ENCODE peak calls at places on chromosomes 5 and 9, in eight cellular contexts. Z, O, V, W, F, C, P and U are unnamed samples.

GRCh38 chr5:10761842-10762165 is 770 bp upstream of the DAP start:
- DNase-seq in Z (no peak), O (no peak), V (no peak), W (no peak), F (no peak), C (peak), P (no peak), U (peak)

GRCh38 chr9:126001581-126002225 is 254.5 kb downstream of the PBX3 start:
- DNase-seq in Z (no peak), O (peak), V (no peak), W (peak), F (no peak), C (no peak), P (no peak), U (no peak)

GRCh38 chr9:128138001-128138400 is 10.5 kb upstream of the PTGES2 start:
- DNase-seq in Z (no peak), O (no peak), V (no peak), W (peak), F (no peak), C (no peak), P (no peak), U (no peak)

GRCh38 chr5:179871506-179871905 is 12.9 kb upstream of the MRNIP start:
- DNase-seq in Z (no peak), O (no peak), V (no peak), W (no peak), F (no peak), C (no peak), P (no peak), U (no peak)

GRCh38 chr5:146458894-146459293 is 11.8 kb downstream of the TCERG1 start:
- DNase-seq in Z (no peak), O (no peak), V (no peak), W (no peak), F (no peak), C (no peak), P (no peak), U (no peak)

GRCh38 chr9:105053209-105053652 is 125.3 kb upstream of the ABCA1 start:
- DNase-seq in Z (no peak), O (no peak), V (peak), W (no peak), F (peak), C (no peak), P (no peak), U (no peak)

GRCh38 chr5:133246376-133247144 is 194.7 kb downstream of the HSPA4 start:
- DNase-seq in Z (no peak), O (no peak), V (no peak), W (no peak), F (no peak), C (no peak), P (no peak), U (no peak)

GRCh38 chr5:124962735-124963134 is 216.3 kb upstream of the ZNF608 start:
- DNase-seq in Z (no peak), O (no peak), V (no peak), W (no peak), F (no peak), C (no peak), P (no peak), U (no peak)

GRCh38 chr9:28720746-28721145 is 1147.5 kb upstream of the C9orf72 start:
- DNase-seq in Z (no peak), O (no peak), V (no peak), W (no peak), F (no peak), C (no peak), P (no peak), U (no peak)

GRCh38 chr9:121686930-121687541 is 35.6 kb downstream of the DAB2IP start:
- DNase-seq in Z (no peak), O (peak), V (peak), W (peak), F (peak), C (peak), P (peak), U (peak)

GRCh38 chr9:129320575-129321311 is 142.7 kb upstream of the IER5L start:
- DNase-seq in Z (peak), O (peak), V (peak), W (peak), F (no peak), C (peak), P (peak), U (no peak)

GRCh38 chr5:2393556-2393955 is 357.9 kb downstream of the IRX2 start:
- DNase-seq in Z (no peak), O (no peak), V (no peak), W (no peak), F (no peak), C (no peak), P (no peak), U (no peak)

GRCh38 chr9:72633966-72634365 is 112.6 kb downstream of the TMC1 start:
- DNase-seq in Z (no peak), O (no peak), V (peak), W (peak), F (no peak), C (no peak), P (peak), U (no peak)